ENCODE peak calls at places on chromosome 3, in four cellular contexts. G is AG04449; N is CD8-positive, alpha-beta T cell; S is upper lobe of right lung. P is an unnamed sample.

GRCh38 chr3:146421814-146422748 is 47.3 kb downstream of the PLSCR2 start:
- DNase-seq in S (no peak), N (no peak), G (no peak), P (no peak)

GRCh38 chr3:29695201-29695904 is 414.5 kb downstream of the RBMS3 start:
- DNase-seq in N (no peak), S (no peak), G (peak), P (peak)

GRCh38 chr3:179179979-179180758 is 32.0 kb downstream of the PIK3CA start:
- DNase-seq in G (no peak), S (no peak), N (no peak), P (no peak)

GRCh38 chr3:11250902-11251806 is 21.0 kb upstream of the ATG7 start:
- DNase-seq in S (no peak), N (no peak), G (no peak), P (no peak)

GRCh38 chr3:33652736-33653135 is 65.3 kb downstream of the CLASP2 start:
- DNase-seq in G (no peak), S (no peak), N (no peak), P (no peak)

GRCh38 chr3:121592856-121593702 is at the start of gene FBXO40:
- DNase-seq in G (no peak), N (no peak), S (no peak), P (no peak)

GRCh38 chr3:150105886-150106612 is 135.4 kb upstream of the PFN2 start:
- DNase-seq in N (no peak), G (no peak), S (no peak), P (no peak)

GRCh38 chr3:187669675-187670504 is at the start of gene SST:
- DNase-seq in G (no peak), N (no peak), S (peak), P (no peak)

GRCh38 chr3:35635407-35635806 is 3.9 kb upstream of the ARPP21 start:
- DNase-seq in S (no peak), G (no peak), N (no peak), P (no peak)

GRCh38 chr3:52439426-52440248 is 5.3 kb downstream of the SEMA3G start:
- DNase-seq in N (no peak), G (no peak), S (peak), P (no peak)

GRCh38 chr3:172040078-172040975 is 949 bp downstream of the FNDC3B start:
- DNase-seq in G (peak), N (no peak), S (peak), P (peak)

GRCh38 chr3:64242435-64242834 is 17.2 kb upstream of the PRICKLE2 start:
- DNase-seq in G (no peak), N (no peak), S (no peak), P (no peak)

GRCh38 chr3:62622553-62623174 is 249.3 kb upstream of the FEZF2 start:
- DNase-seq in G (no peak), N (no peak), S (no peak), P (peak)

GRCh38 chr3:11898611-11899325 is 52.1 kb upstream of the TAMM41 start:
- DNase-seq in S (no peak), N (no peak), G (no peak), P (no peak)

GRCh38 chr3:189572249-189572648 is 58.9 kb upstream of the TP63 start:
- DNase-seq in N (no peak), S (no peak), G (no peak), P (no peak)

GRCh38 chr3:50182533-50183099 is 8.8 kb upstream of the GNAT1 start:
- DNase-seq in N (no peak), S (no peak), G (no peak), P (no peak)

GRCh38 chr3:173411288-173412064 is 13.9 kb downstream of the NLGN1 start:
- DNase-seq in G (no peak), N (no peak), S (no peak), P (peak)

GRCh38 chr3:69838217-69838616 is 99.0 kb downstream of the MITF start:
- DNase-seq in G (peak), S (no peak), N (no peak), P (peak)

GRCh38 chr3:46266598-46266997 is 24.3 kb downstream of the CCR3 start:
- DNase-seq in N (no peak), S (no peak), G (no peak), P (no peak)

GRCh38 chr3:133384331-133385027 is 15.4 kb upstream of the BFSP2 start:
- DNase-seq in S (peak), G (no peak), N (no peak), P (peak)

GRCh38 chr3:59178698-59179097 is 128.9 kb upstream of the CFAP20DC start:
- DNase-seq in G (no peak), S (no peak), N (no peak), P (no peak)

GRCh38 chr3:153829596-153830170 is 291.5 kb upstream of the ARHGEF26 start:
- DNase-seq in G (no peak), S (no peak), N (no peak), P (no peak)

GRCh38 chr3:192571197-192571791 is 156.0 kb downstream of the FGF12 start:
- DNase-seq in G (no peak), N (no peak), S (peak), P (no peak)

GRCh38 chr3:56778904-56779303 is 22.8 kb downstream of the ARHGEF3 start:
- DNase-seq in N (no peak), S (no peak), G (no peak), P (no peak)

GRCh38 chr3:124597273-124597672 is 133.0 kb upstream of the UMPS start:
- DNase-seq in N (no peak), G (no peak), S (no peak), P (no peak)

GRCh38 chr3:108312656-108313055 is 16.3 kb downstream of the HHLA2 start:
- DNase-seq in N (no peak), S (no peak), G (peak), P (no peak)

DNA sequence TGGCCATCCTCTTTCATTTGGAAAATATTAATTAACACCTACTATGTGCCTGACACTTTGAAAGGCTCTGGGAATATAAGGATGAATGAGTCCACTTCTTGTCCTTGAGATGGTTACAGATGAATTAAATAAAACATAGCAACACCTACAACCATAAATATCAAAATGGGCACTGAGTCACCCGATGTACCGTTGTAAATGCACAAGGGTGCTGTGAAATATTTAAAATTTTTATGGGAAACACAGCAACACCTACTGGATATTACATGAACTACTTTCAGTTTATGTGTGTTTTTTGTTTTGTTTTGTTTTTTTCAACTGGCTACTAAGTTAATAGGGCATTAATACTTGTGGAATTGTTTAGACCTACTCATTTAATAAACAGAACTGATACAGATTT is 239.0 kb upstream of the NAALADL2 start:
- DNase-seq in N (no peak), S (no peak), G (no peak), P (no peak)
- TF ChIP-seq CTCF in N (no peak), S (no peak), G (no peak), P (no peak)

GRCh38 chr3:16515885-16516420 is 2.5 kb upstream of the RFTN1 start:
- DNase-seq in S (no peak), G (no peak), N (no peak), P (no peak)

GRCh38 chr3:16514799-16515353 is 1.4 kb upstream of the RFTN1 start:
- DNase-seq in S (no peak), G (no peak), N (no peak), P (no peak)

GRCh38 chr3:16513141-16514020 is at the start of gene RFTN1:
- DNase-seq in N (peak), S (peak), G (no peak), P (no peak)

GRCh38 chr3:16514021-16514700 is 662 bp upstream of the RFTN1 start:
- DNase-seq in S (no peak), N (no peak), G (no peak), P (no peak)

DNA sequence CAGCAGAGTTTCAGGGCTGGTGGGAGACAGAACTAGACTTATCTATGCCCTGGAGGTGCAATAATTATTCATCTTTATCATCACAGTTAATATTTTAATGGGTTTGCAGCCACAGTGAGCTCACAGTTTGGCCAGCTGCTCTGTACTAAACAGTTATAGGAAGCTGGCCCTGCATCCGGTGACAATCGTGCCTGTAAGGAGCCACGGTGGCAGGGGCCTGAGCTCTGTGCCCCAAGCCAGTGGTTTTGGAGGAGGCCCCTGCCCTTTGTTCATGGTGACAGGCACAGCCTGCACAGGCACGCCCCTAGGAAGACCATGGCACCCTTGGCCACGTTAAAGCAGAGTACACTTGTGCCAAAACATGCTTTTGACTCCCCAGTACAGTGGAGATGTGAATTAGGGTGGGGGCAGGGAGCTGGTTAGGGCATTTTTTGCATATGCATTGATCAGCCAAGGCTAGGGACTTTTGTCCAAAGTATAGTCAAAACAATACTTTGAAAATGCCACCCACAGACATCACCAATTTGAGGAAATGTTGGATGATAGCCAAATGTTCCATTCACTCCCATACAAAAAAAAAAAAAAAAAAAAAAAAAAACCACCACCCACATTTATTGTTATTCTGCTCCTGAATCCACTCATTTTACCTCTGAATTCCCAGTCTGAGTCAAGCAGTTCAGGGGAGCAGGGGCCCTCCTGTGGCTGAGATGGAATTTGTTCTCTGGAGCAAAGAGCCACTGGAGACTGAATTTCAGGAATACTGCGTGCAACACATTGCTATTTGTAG is 3.4 kb upstream of the RFTN1 start:
- DNase-seq in G (no peak), N (no peak), S (no peak), P (no peak)
- TF ChIP-seq CTCF in G (peak), N (no peak), S (peak), P (peak)

GRCh38 chr3:194311000-194311399 is 40.1 kb downstream of the CPN2 start:
- DNase-seq in S (no peak), N (no peak), G (no peak), P (no peak)
- TF ChIP-seq CTCF in S (no peak), N (no peak), G (no peak), P (no peak)

DNA sequence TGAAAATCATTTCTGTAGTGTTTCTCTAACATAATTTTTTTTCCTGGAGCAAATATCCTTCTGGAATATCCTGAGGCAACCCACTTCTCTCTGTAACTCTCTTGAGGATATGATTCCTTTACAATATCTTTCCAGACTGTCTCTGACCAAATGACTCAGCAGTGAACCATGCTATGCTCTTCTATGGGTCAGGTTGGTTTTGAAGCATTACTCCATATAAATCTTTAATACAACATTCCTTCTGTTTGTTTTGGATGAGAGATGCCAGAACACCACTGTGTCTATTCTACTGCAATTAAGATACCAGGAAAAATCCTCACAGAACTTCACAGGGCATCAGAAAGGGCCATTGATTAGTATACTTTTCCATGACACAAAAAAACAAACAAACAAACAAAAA is 626.4 kb upstream of the ZNF385D start:
- DNase-seq in G (no peak), N (no peak), S (no peak), P (no peak)
- TF ChIP-seq CTCF in G (no peak), N (no peak), S (no peak), P (no peak)

GRCh38 chr3:141795719-141796435 is 32.7 kb downstream of the GRK7 start:
- DNase-seq in S (peak), G (no peak), N (no peak), P (peak)
- TF ChIP-seq CTCF in S (no peak), G (no peak), N (no peak), P (no peak)

GRCh38 chr3:31448035-31448881 is 84.5 kb upstream of the STT3B start:
- DNase-seq in G (no peak), N (no peak), S (peak), P (no peak)
- TF ChIP-seq CTCF in G (peak), N (no peak), S (peak), P (peak)

DNA sequence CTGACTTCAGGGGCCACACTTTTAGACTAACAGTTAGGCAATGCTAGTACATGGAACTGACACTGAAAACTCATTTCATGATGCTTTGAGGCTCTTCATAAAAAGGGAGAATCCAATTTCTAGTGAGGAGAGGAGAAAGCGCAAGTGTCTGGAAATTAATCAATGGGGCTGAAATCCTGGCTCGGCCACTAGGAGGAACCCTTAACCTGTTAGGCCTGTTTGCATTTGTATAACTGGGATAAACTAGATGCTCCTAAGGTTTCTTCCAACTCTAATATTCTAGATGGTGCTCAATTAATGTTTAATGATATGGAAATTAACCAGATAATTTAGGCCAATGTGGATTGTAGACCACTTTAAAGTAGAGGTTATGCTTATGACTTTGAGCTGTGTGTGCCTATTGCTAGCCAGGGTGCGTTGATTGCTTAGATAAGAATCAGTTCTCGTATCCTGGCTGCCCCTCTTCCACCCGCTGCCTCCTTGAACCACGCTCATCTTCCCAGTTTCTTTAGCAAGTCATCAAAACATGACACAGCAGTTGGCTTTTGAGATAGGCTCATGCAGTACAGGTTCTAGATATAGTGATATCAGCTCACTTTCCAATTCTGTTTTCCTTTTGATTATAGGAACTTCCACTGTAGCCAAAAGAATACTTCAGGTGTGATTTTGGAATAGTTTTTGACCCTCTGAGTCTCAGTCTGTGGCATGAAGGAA is 16.8 kb upstream of the CRBN start:
- DNase-seq in S (no peak), N (no peak), G (no peak), P (no peak)
- TF ChIP-seq CTCF in S (peak), N (no peak), G (peak), P (peak)

P was measured in AG09319.